ENCODE peak calls at places on chromosomes 1 and 21, in six cellular contexts. H is HFF-Myc, G is AG09309, R is body of pancreas, L is adrenal gland, S is fibroblast of villous mesenchyme. F is an unnamed sample.

GRCh38 chr21:15066231-15066577 is 1.4 kb upstream of the NRIP1 start:
- DNase-seq in S (peak), H (no peak), L (no peak), R (no peak), G (no peak), F (no peak)

GRCh38 chr1:7916431-7916830 is 24.2 kb downstream of the TNFRSF9 start:
- DNase-seq in G (no peak), L (no peak), H (no peak), R (no peak), S (no peak), F (no peak)

GRCh38 chr1:172380441-172381244 is 39.8 kb upstream of the C1orf105 start:
- DNase-seq in L (no peak), R (no peak), G (no peak), S (no peak), H (no peak), F (no peak)

GRCh38 chr1:24591781-24592180 is 35.9 kb downstream of the NCMAP start:
- DNase-seq in R (no peak), G (no peak), S (no peak), H (no peak), L (no peak), F (no peak)

GRCh38 chr1:179440971-179441370 is 75.2 kb downstream of the AXDND1 start:
- DNase-seq in L (no peak), H (no peak), G (no peak), S (no peak), R (no peak), F (no peak)

GRCh38 chr1:6962956-6963915 is 178.0 kb downstream of the CAMTA1 start:
- DNase-seq in S (no peak), L (peak), G (no peak), R (peak), H (no peak), F (no peak)

GRCh38 chr1:22591576-22591975 is 28.3 kb downstream of the EPHA8 start:
- DNase-seq in R (no peak), H (no peak), L (no peak), S (no peak), G (no peak), F (no peak)

GRCh38 chr1:204380293-204380831 is 20.6 kb upstream of the PLEKHA6 start:
- DNase-seq in S (no peak), R (no peak), H (no peak), L (no peak), G (no peak), F (no peak)

GRCh38 chr1:67978988-67979516 is 71.4 kb downstream of the DIRAS3 start:
- DNase-seq in H (no peak), G (no peak), S (no peak), L (no peak), R (no peak), F (no peak)

GRCh38 chr1:85344256-85344694 is 67.8 kb upstream of the BCL10 start:
- DNase-seq in G (no peak), R (peak), H (no peak), L (peak), S (peak), F (peak)

GRCh38 chr1:69744381-69744780 is 176.7 kb downstream of the LRRC7 start:
- DNase-seq in G (no peak), L (no peak), R (no peak), H (no peak), S (no peak), F (no peak)
- TF ChIP-seq CTCF in G (no peak), L (no peak), R (no peak), H (no peak), S (no peak), F (no peak)

GRCh38 chr1:17826165-17826488 is 71.0 kb downstream of the ACTL8 start:
- DNase-seq in G (no peak), L (no peak), S (peak), H (no peak), R (peak), F (peak)
- TF ChIP-seq CTCF in G (peak), L (peak), S (peak), H (peak), R (peak), F (peak)

DNA sequence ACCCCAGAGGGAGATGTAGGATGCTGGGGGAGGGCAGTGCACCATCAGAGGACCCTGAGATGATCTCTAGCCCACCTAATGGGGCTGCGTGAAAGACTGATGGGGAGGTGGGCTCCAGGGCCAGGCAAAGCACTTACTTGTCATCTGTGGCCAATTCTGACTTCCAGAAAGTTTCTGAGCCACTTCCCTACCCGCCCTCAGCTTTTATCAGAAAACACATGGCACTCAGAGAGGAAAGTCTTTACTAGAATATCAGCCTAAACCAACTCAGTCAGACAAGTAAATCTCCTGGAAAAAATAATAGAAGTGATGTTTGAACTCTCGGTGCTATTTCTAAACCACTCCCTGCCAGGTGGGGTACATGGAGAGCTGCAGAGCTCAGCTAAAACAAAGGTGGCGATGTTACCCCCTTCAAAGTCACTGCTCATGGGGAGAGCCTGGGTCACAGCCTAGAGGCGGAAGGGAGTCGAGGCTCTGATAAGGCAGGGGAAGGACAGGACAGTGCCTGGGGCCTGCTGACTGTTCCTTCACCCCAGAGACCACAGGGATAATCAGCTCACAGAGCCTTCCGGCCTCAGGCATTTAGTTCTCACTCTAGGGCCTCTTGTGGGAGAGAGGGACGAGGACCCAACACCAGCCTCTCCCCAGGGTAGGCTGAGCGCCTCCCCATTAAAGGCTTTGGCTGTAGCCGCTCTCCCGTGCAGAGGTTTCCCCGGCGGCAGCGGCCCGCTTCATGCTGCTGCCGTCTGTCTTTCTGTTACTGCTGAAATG is 14.2 kb downstream of the SMIM12 start:
- DNase-seq in S (no peak), G (no peak), L (no peak), H (no peak), R (no peak), F (peak)
- TF ChIP-seq CTCF in S (no peak), G (no peak), L (no peak), H (no peak), R (no peak), F (no peak)

GRCh38 chr1:56890229-56890628 is 35.6 kb downstream of the C8A start:
- DNase-seq in S (no peak), L (no peak), H (no peak), R (no peak), G (no peak), F (no peak)
- TF ChIP-seq CTCF in S (no peak), L (no peak), H (no peak), R (no peak), G (no peak), F (no peak)

GRCh38 chr1:197914510-197914909 is 2.7 kb upstream of the LHX9 start:
- DNase-seq in L (no peak), R (no peak), H (no peak), S (no peak), G (no peak), F (no peak)

GRCh38 chr1:197917813-197918646 is 858 bp downstream of the LHX9 start:
- DNase-seq in S (no peak), R (no peak), H (no peak), L (no peak), G (no peak), F (peak)

GRCh38 chr1:197915217-197915616 is 2.0 kb upstream of the LHX9 start:
- DNase-seq in H (no peak), G (no peak), R (no peak), S (no peak), L (no peak), F (no peak)

GRCh38 chr1:197917553-197917812 is 311 bp downstream of the LHX9 start:
- DNase-seq in H (no peak), S (no peak), G (no peak), L (no peak), R (no peak), F (no peak)

DNA sequence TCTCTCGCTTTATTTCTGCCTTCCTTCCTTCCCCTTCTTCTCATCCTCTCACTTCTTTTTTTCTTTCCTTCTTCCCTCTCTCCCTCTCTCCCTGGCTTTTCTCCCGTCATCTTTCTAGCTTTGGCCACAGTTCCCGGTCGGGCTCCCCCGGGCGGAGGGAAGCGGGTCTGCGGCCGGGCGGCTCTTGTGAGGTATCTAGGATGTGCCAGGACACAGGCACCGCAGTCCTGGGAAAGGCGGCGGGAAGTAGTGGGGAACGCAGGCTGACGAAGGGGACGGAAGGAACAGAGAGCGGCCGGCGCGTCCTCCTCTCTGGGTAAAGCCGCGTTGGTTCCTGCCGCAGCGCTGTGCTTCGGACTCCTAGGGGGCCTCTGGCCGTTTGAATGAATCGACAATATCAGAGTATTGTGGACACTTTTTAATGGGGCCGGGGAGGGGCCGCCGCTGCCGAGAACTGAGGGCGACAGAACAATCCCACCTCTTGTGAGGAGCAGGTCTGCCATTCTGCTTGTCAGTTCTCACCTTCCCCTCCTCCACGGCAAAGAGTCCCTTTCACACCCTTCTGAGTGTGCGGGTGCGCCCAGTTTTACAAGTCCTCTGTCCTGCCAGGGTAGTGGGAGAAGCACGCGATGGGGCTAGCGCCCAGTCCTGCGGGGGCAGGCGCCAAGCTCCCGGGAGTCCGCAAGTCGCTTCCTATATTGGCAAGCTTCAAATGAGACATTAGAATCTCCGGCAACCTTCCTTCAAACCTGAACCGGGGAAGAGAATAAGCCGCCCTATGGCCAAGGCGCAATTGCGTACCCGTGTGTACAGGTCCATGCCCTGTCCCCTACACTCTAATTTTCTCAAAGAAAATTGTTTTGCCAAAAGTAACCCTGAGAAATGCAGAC is 1.1 kb upstream of the LHX9 start:
- DNase-seq in G (peak), H (peak), L (peak), R (peak), S (peak), F (peak)
- TF ChIP-seq CTCF in G (peak), H (peak), L (peak), R (peak), S (peak), F (peak)

GRCh38 chr1:109254621-109255096 is 5.3 kb downstream of the CELSR2 start:
- DNase-seq in S (no peak), H (no peak), G (no peak), R (no peak), L (no peak), F (peak)
- TF ChIP-seq CTCF in S (no peak), H (no peak), G (no peak), R (no peak), L (no peak), F (no peak)

GRCh38 chr21:30842990-30843389 is 13.4 kb upstream of the KRTAP7-1 start:
- DNase-seq in G (no peak), R (no peak), S (no peak), H (no peak), L (no peak), F (no peak)
- TF ChIP-seq CTCF in G (no peak), R (no peak), S (no peak), H (no peak), L (no peak), F (no peak)

GRCh38 chr21:38359835-38360234 is 103.0 kb downstream of the KCNJ15 start:
- DNase-seq in L (no peak), S (no peak), G (no peak), H (no peak), R (no peak), F (no peak)

GRCh38 chr21:38361324-38361723 is 104.5 kb downstream of the KCNJ15 start:
- DNase-seq in H (no peak), R (no peak), G (no peak), S (no peak), L (no peak), F (no peak)

GRCh38 chr21:38363684-38364083 is 106.9 kb downstream of the KCNJ15 start:
- DNase-seq in R (no peak), H (no peak), L (no peak), S (no peak), G (no peak), F (no peak)

GRCh38 chr21:38367646-38368045 is 110.9 kb downstream of the KCNJ15 start:
- DNase-seq in S (no peak), G (no peak), H (no peak), R (no peak), L (no peak), F (no peak)

GRCh38 chr21:38365521-38365920 is 108.7 kb downstream of the KCNJ15 start:
- DNase-seq in S (no peak), H (no peak), R (no peak), L (no peak), G (no peak), F (no peak)
- TF ChIP-seq CTCF in S (no peak), H (no peak), R (no peak), L (no peak), G (no peak), F (no peak)